ENCODE peak calls at places on chromosome 9, in six cellular contexts. Z is amniotic stem cell; Q is effector memory CD8-positive, alpha-beta T cell; D is HFF-Myc; X is iris pigment epithelial cell; Y is NCI-H1092 treated with DMSO at 0.1 percent for 48 hours. V is an unnamed sample.

GRCh38 chr9:2271426-2271825 is 256.3 kb downstream of the SMARCA2 start:
- DNase-seq in Z (no peak), Q (no peak), D (no peak), X (peak), Y (no peak), V (peak)

GRCh38 chr9:133839822-133840329 is 101.7 kb upstream of the SARDH start:
- DNase-seq in Z (no peak), Q (no peak), D (no peak), X (peak), Y (no peak), V (no peak)

GRCh38 chr9:127277770-127278169 is 13.2 kb downstream of the GARNL3 start:
- DNase-seq in Z (no peak), Q (no peak), D (no peak), X (no peak), Y (no peak), V (no peak)

GRCh38 chr9:125649315-125649714 is 57.7 kb downstream of the MAPKAP1 start:
- DNase-seq in Z (peak), Q (no peak), D (peak), X (peak), Y (no peak), V (no peak)

GRCh38 chr9:5375790-5376477 is 36.3 kb upstream of the RLN1 start:
- DNase-seq in Z (no peak), Q (no peak), D (no peak), X (peak), Y (no peak), V (no peak)

GRCh38 chr9:93860694-93861658 is 94.2 kb downstream of the BARX1 start:
- DNase-seq in Z (no peak), Q (no peak), D (no peak), X (no peak), Y (no peak), V (no peak)

GRCh38 chr9:130955947-130956621 is 17.0 kb upstream of the FIBCD1 start:
- DNase-seq in Z (no peak), Q (no peak), D (no peak), X (no peak), Y (no peak), V (no peak)

GRCh38 chr9:135506327-135507103 is 6.0 kb downstream of the MRPS2 start:
- DNase-seq in Z (no peak), Q (no peak), D (no peak), X (no peak), Y (no peak), V (no peak)

GRCh38 chr9:134433909-134434895 is 107.9 kb downstream of the RXRA start:
- DNase-seq in Z (no peak), Q (no peak), D (no peak), X (peak), Y (no peak), V (no peak)

GRCh38 chr9:89405832-89406231 is 87.5 kb downstream of the SECISBP2 start:
- DNase-seq in Z (no peak), Q (no peak), D (no peak), X (no peak), Y (no peak), V (no peak)

GRCh38 chr9:104094534-104095020 is 468 bp downstream of the SMC2 start:
- DNase-seq in Z (no peak), Q (no peak), D (no peak), X (no peak), Y (peak), V (no peak)

V was measured in NCI-H345.